ENCODE peak calls at places on chromosomes 3 and 15, in eight cellular contexts. T is COR-L47; P is stimulated activated naive CD8-positive, alpha-beta T cell treated with anti-CD3 and anti-CD28 coated beads, Interleukin-15, Interleukin-2, amounts not matched to agents 100 U/mL and 50 U/mL, for 24 hours; X is AG20443; G is activated CD4-positive, alpha-beta T cell treated with anti-CD3 and anti-CD28 coated beads, Interleukin-2, amount 50 U/mL, for 24 hours; L is activated gamma-delta T cell; O is body of pancreas; M is GM19239. U is an unnamed sample.

GRCh38 chr3:106299300-106300098 is 430.7 kb upstream of the CBLB start:
- DNase-seq in T (no peak), P (no peak), X (peak; percentile 51), G (no peak), L (no peak), O (no peak), M (peak; percentile 9), U (peak; percentile 19)

GRCh38 chr15:69697913-69698312 is 245.3 kb downstream of the RPLP1 start:
- DNase-seq in T (peak; percentile 52), P (no peak), X (no peak), G (no peak), L (no peak), O (no peak), M (no peak), U (no peak)

GRCh38 chr15:57607570-57608000 is 15.9 kb downstream of the MYZAP start:
- DNase-seq in T (no peak), P (no peak), X (peak; percentile 51), G (no peak), L (no peak), O (peak; percentile 85), M (no peak), U (no peak)

GRCh38 chr15:51735611-51736010 is 1.8 kb downstream of the LYSMD2 start:
- DNase-seq in T (no peak), P (no peak), X (no peak), G (no peak), L (no peak), O (no peak), M (no peak), U (peak; percentile 46)

GRCh38 chr3:140427786-140428185 is 250.1 kb upstream of the TRIM42 start:
- DNase-seq in T (no peak), P (no peak), X (no peak), G (no peak), L (no peak), O (no peak), M (no peak), U (no peak)

GRCh38 chr3:146250449-146251382 is at the start of gene PLSCR4:
- DNase-seq in T (peak; percentile 19), P (peak; percentile 12), X (peak; percentile 92), G (no peak), L (peak; percentile 14), O (peak; percentile 70), M (no peak), U (no peak)

GRCh38 chr15:66390670-66391069 is 4.0 kb downstream of the MAP2K1 start:
- DNase-seq in T (no peak), P (peak; percentile 25), X (no peak), G (no peak), L (no peak), O (no peak), M (no peak), U (peak; percentile 26)

GRCh38 chr15:45169608-45170480 is 17.9 kb downstream of the SHF start:
- DNase-seq in T (no peak), P (no peak), X (no peak), G (no peak), L (no peak), O (no peak), M (no peak), U (no peak)

GRCh38 chr3:104206925-104207324 is 1159.8 kb upstream of the ALCAM start:
- DNase-seq in T (peak; percentile 58), P (no peak), X (no peak), G (no peak), L (no peak), O (peak; percentile 25), M (no peak), U (no peak)

GRCh38 chr15:50131617-50132016 is 12.6 kb upstream of the ATP8B4 start:
- DNase-seq in T (no peak), P (no peak), X (no peak), G (no peak), L (no peak), O (no peak), M (no peak), U (no peak)

GRCh38 chr3:51099794-51100542 is 285.1 kb upstream of the MANF start:
- DNase-seq in T (peak; percentile 10), P (peak; percentile 31), X (peak; percentile 77), G (peak; percentile 4), L (no peak), O (peak; percentile 53), M (peak; percentile 15), U (peak; percentile 9)

GRCh38 chr3:110533089-110533488 is 538.5 kb upstream of the NECTIN3 start:
- DNase-seq in T (no peak), P (no peak), X (no peak), G (no peak), L (no peak), O (peak; percentile 41), M (no peak), U (no peak)

GRCh38 chr15:75590239-75590638 is 11.1 kb upstream of the PTPN9 start:
- DNase-seq in T (no peak), P (no peak), X (no peak), G (no peak), L (no peak), O (no peak), M (no peak), U (no peak)

GRCh38 chr15:41932101-41932500 is 38.2 kb upstream of the SPTBN5 start:
- DNase-seq in T (no peak), P (no peak), X (no peak), G (no peak), L (no peak), O (no peak), M (no peak), U (no peak)

GRCh38 chr3:150062492-150062891 is 91.8 kb upstream of the PFN2 start:
- DNase-seq in T (no peak), P (no peak), X (peak; percentile 74), G (no peak), L (no peak), O (no peak), M (no peak), U (no peak)

GRCh38 chr3:78908236-78908635 is 859.6 kb downstream of the ROBO1 start:
- DNase-seq in T (no peak), P (no peak), X (no peak), G (no peak), L (no peak), O (no peak), M (no peak), U (no peak)

GRCh38 chr3:97764186-97765055 is at the start of gene ARL6:
- DNase-seq in T (peak; percentile 98), P (peak; percentile 77), X (peak; percentile 91), G (peak; percentile 65), L (peak; percentile 22), O (peak; percentile 82), M (peak; percentile 33), U (peak; percentile 74)

GRCh38 chr15:49124371-49124770 is 31.0 kb downstream of the COPS2 start:
- DNase-seq in T (no peak), P (no peak), X (no peak), G (no peak), L (no peak), O (no peak), M (no peak), U (no peak)

GRCh38 chr3:36814776-36815175 is 50.4 kb upstream of the DCLK3 start:
- DNase-seq in T (no peak), P (no peak), X (no peak), G (no peak), L (no peak), O (no peak), M (no peak), U (no peak)

GRCh38 chr3:107913671-107914070 is 177.2 kb downstream of the CD47 start:
- DNase-seq in T (no peak), P (no peak), X (peak; percentile 23), G (no peak), L (no peak), O (no peak), M (no peak), U (no peak)

GRCh38 chr3:156781310-156782230 is 44.6 kb upstream of the LEKR1 start:
- DNase-seq in T (no peak), P (no peak), X (peak; percentile 32), G (no peak), L (no peak), O (no peak), M (no peak), U (no peak)

GRCh38 chr3:140850210-140850955 is 91.3 kb upstream of the SLC25A36 start:
- DNase-seq in T (no peak), P (no peak), X (no peak), G (no peak), L (no peak), O (no peak), M (no peak), U (no peak)

GRCh38 chr3:59970384-59970783 is 920.6 kb upstream of the CFAP20DC start:
- DNase-seq in T (no peak), P (no peak), X (no peak), G (no peak), L (no peak), O (no peak), M (no peak), U (no peak)

GRCh38 chr3:171753025-171753472 is 57.2 kb downstream of the PLD1 start:
- DNase-seq in T (no peak), P (no peak), X (peak; percentile 14), G (no peak), L (no peak), O (peak; percentile 33), M (no peak), U (no peak)

GRCh38 chr3:140252812-140253656 is 318.0 kb downstream of the CLSTN2 start:
- DNase-seq in T (no peak), P (no peak), X (no peak), G (no peak), L (no peak), O (no peak), M (no peak), U (no peak)

GRCh38 chr15:92629276-92629974 is 26.1 kb downstream of the FAM174B start:
- DNase-seq in T (no peak), P (peak; percentile 20), X (no peak), G (peak; percentile 11), L (no peak), O (no peak), M (no peak), U (peak; percentile 36)

GRCh38 chr3:66812126-66812525 is 186.0 kb upstream of the KBTBD8 start:
- DNase-seq in T (no peak), P (no peak), X (no peak), G (no peak), L (no peak), O (no peak), M (no peak), U (no peak)

GRCh38 chr3:81743096-81744025 is 18.1 kb downstream of the GBE1 start:
- DNase-seq in T (no peak), P (no peak), X (peak; percentile 70), G (no peak), L (no peak), O (peak; percentile 58), M (no peak), U (no peak)

GRCh38 chr3:156814295-156814694 is 11.9 kb upstream of the LEKR1 start:
- DNase-seq in T (no peak), P (no peak), X (no peak), G (no peak), L (no peak), O (no peak), M (no peak), U (no peak)

GRCh38 chr3:29906906-29907305 is 626.0 kb downstream of the RBMS3 start:
- DNase-seq in T (no peak), P (no peak), X (peak; percentile 16), G (no peak), L (no peak), O (no peak), M (no peak), U (no peak)

GRCh38 chr3:5037828-5038227 is 58.6 kb downstream of the BHLHE40 start:
- DNase-seq in T (no peak), P (peak; percentile 32), X (no peak), G (no peak), L (no peak), O (no peak), M (no peak), U (no peak)